ENCODE peak calls at places on chromosomes 16 and 17, in ten cellular contexts. I, T, R, W, M, Y, O, E, B and J are unnamed samples.
A peak's percentile ranks its signal among the peaks of the same experiment; 100 is the strongest.

GRCh38 chr17:38464723-38465419 is 36.6 kb downstream of the ARHGAP23 start:
- DNase-seq in I (peak; percentile 81), T (peak; percentile 94), R (peak; percentile 93), W (peak; percentile 87), M (peak; percentile 69), Y (peak; percentile 73), O (peak; percentile 97), E (peak; percentile 94), B (peak; percentile 70), J (no peak)

GRCh38 chr17:76159157-76159556 is 18.1 kb upstream of the FOXJ1 start:
- DNase-seq in I (no peak), T (no peak), R (no peak), W (no peak), M (no peak), Y (no peak), O (no peak), E (no peak), B (no peak), J (no peak)

GRCh38 chr17:66570353-66571195 is 264.3 kb upstream of the CACNG5 start:
- DNase-seq in I (no peak), T (peak; percentile 66), R (no peak), W (no peak), M (no peak), Y (no peak), O (no peak), E (no peak), B (no peak), J (no peak)

GRCh38 chr16:82776466-82777146 is 149.8 kb downstream of the CDH13 start:
- DNase-seq in I (no peak), T (no peak), R (no peak), W (no peak), M (no peak), Y (no peak), O (no peak), E (no peak), B (no peak), J (no peak)

GRCh38 chr16:83619381-83620150 is 188.2 kb upstream of the HSBP1 start:
- DNase-seq in I (no peak), T (no peak), R (no peak), W (no peak), M (no peak), Y (no peak), O (no peak), E (no peak), B (no peak), J (no peak)

GRCh38 chr17:75240394-75241142 is 20.8 kb downstream of the GGA3 start:
- DNase-seq in I (peak; percentile 77), T (peak; percentile 20), R (no peak), W (peak; percentile 36), M (no peak), Y (no peak), O (no peak), E (no peak), B (no peak), J (peak; percentile 70)

GRCh38 chr16:74575805-74576643 is 30.9 kb downstream of the GLG1 start:
- DNase-seq in I (no peak), T (no peak), R (no peak), W (no peak), M (no peak), Y (no peak), O (no peak), E (no peak), B (no peak), J (no peak)

GRCh38 chr16:76650579-76650978 is 373.4 kb downstream of the CNTNAP4 start:
- DNase-seq in I (peak; percentile 31), T (no peak), R (no peak), W (no peak), M (no peak), Y (no peak), O (no peak), E (no peak), B (no peak), J (no peak)

GRCh38 chr17:29138991-29139682 is 41.1 kb downstream of the MYO18A start:
- DNase-seq in I (no peak), T (no peak), R (peak; percentile 72), W (no peak), M (no peak), Y (peak; percentile 66), O (no peak), E (peak; percentile 39), B (peak; percentile 46), J (peak; percentile 95)

GRCh38 chr17:29138184-29138955 is 41.8 kb downstream of the MYO18A start:
- DNase-seq in I (no peak), T (peak; percentile 68), R (no peak), W (no peak), M (no peak), Y (no peak), O (no peak), E (no peak), B (no peak), J (no peak)

GRCh38 chr17:29141484-29141835 is 38.7 kb downstream of the MYO18A start:
- DNase-seq in I (no peak), T (no peak), R (no peak), W (no peak), M (no peak), Y (no peak), O (no peak), E (no peak), B (no peak), J (no peak)

GRCh38 chr17:29140631-29141483 is 39.3 kb downstream of the MYO18A start:
- DNase-seq in I (no peak), T (peak; percentile 32), R (peak; percentile 55), W (no peak), M (no peak), Y (no peak), O (no peak), E (no peak), B (no peak), J (peak; percentile 90)

GRCh38 chr17:29140051-29140582 is 40.1 kb downstream of the MYO18A start:
- DNase-seq in I (no peak), T (peak; percentile 51), R (peak; percentile 91), W (peak; percentile 88), M (no peak), Y (peak; percentile 86), O (peak; percentile 93), E (peak; percentile 85), B (peak; percentile 88), J (peak; percentile 99)
- TF ChIP-seq POLR2A in I (no peak), T (no peak), R (peak; percentile 88), W (peak; percentile 66), M (no peak), Y (no peak), O (peak; percentile 23), E (peak; percentile 70), B (no peak), J (peak; percentile 63)

GRCh38 chr16:57626420-57627170 is 1.8 kb upstream of the ADGRG1 start:
- DNase-seq in I (no peak), T (no peak), R (peak; percentile 6), W (no peak), M (no peak), Y (no peak), O (no peak), E (no peak), B (no peak), J (no peak)

GRCh38 chr16:57628782-57629181 is 352 bp downstream of the ADGRG1 start:
- DNase-seq in I (no peak), T (no peak), R (no peak), W (no peak), M (no peak), Y (no peak), O (no peak), E (no peak), B (no peak), J (no peak)

GRCh38 chr16:57628008-57628781 is at the start of gene ADGRG1:
- DNase-seq in I (peak; percentile 93), T (peak; percentile 97), R (peak; percentile 80), W (peak; percentile 94), M (no peak), Y (no peak), O (peak; percentile 81), E (peak; percentile 92), B (peak; percentile 72), J (peak; percentile 86)

GRCh38 chr16:57624806-57625500 is 3.5 kb upstream of the ADGRG1 start:
- DNase-seq in I (no peak), T (no peak), R (peak; percentile 40), W (peak; percentile 87), M (no peak), Y (no peak), O (no peak), E (no peak), B (no peak), J (no peak)

DNA sequence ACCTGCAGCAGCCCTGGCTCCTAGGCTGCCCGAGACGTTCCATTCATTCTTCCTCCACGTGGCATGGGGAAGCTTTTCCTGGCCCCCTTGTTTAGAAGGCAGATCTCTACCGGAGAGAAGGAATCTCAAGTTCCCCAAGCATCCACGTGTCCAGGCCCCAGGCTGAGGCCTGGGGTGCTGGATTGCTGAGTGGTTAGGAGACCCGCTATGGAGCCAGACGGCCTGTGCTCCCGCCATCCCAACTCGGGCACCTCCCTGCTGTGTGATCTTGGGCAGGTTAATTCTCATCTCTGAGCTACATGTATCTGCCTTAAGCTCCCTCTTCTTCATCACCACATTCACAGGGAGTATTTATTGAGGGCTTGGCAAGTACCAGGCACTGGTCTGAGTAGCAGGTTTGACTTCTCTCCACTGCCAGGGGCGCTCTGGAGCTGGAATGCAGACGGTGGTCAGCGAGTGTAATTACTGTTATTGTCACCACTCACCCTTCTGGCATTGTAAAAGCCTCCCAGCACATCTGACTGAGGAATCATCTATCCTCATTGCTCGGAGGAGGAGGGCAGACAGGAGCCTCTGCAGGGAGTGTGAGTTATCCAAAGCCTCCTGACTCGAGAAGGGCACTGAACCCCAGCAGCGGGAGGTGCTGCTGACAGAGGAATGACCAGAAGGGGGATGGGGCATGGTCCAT is 1.1 kb upstream of the ADGRG1 start:
- DNase-seq in I (peak; percentile 79), T (peak; percentile 85), R (peak; percentile 8), W (no peak), M (no peak), Y (no peak), O (no peak), E (no peak), B (no peak), J (peak; percentile 35)
- TF ChIP-seq CTCF in I (no peak), T (peak; percentile 54), R (peak; percentile 28), W (no peak), M (peak; percentile 24), Y (no peak), O (no peak), E (no peak), B (no peak), J (no peak)

GRCh38 chr17:56781944-56782737 is 51.6 kb downstream of the C17orf67 start:
- DNase-seq in I (no peak), T (no peak), R (no peak), W (no peak), M (no peak), Y (no peak), O (no peak), E (no peak), B (no peak), J (no peak)
- H3K4me3 ChIP-seq in I (no peak overlapping the region), T (no peak overlapping the region), R (no peak overlapping the region), W (no peak overlapping the region), M (no peak overlapping the region), Y (no peak overlapping the region), O (no peak overlapping the region), E (no peak overlapping the region), B (no peak overlapping the region), J (no peak overlapping the region)

GRCh38 chr17:73257516-73257915 is 4.2 kb downstream of the CPSF4L start:
- DNase-seq in I (peak; percentile 27), T (no peak), R (no peak), W (no peak), M (no peak), Y (peak; percentile 13), O (peak; percentile 86), E (peak; percentile 33), B (no peak), J (peak; percentile 17)

GRCh38 chr17:73265646-73266640 is 4.3 kb upstream of the CPSF4L start:
- DNase-seq in I (no peak), T (no peak), R (no peak), W (no peak), M (no peak), Y (no peak), O (no peak), E (no peak), B (no peak), J (peak; percentile 38)

GRCh38 chr17:73262676-73263642 is 1.3 kb upstream of the CPSF4L start:
- DNase-seq in I (no peak), T (no peak), R (no peak), W (no peak), M (no peak), Y (no peak), O (peak; percentile 54), E (no peak), B (no peak), J (peak; percentile 30)

GRCh38 chr17:73261617-73261951 is at the start of gene CPSF4L:
- DNase-seq in I (no peak), T (no peak), R (no peak), W (no peak), M (no peak), Y (no peak), O (peak; percentile 44), E (no peak), B (no peak), J (no peak)

GRCh38 chr17:73261952-73262675 is 434 bp upstream of the CPSF4L start:
- DNase-seq in I (no peak), T (no peak), R (no peak), W (no peak), M (peak; percentile 77), Y (peak; percentile 83), O (peak; percentile 67), E (no peak), B (peak; percentile 76), J (peak; percentile 95)
- TF ChIP-seq POLR2A in I (no peak), T (no peak), R (no peak), W (no peak), M (no peak), Y (peak; percentile 20), O (no peak), E (no peak), B (no peak), J (no peak)